ENCODE peak calls at places on chromosomes 5 and 9, in eight cellular contexts. N is PC-3; Q is stimulated activated CD8-positive, alpha-beta memory T cell treated with anti-CD3 and anti-CD28 coated beads, Interleukin-2, amount 100 ng/mL, for 48 hours; B is amygdala; J is T follicular helper cell; M is non-pigmented ciliary epithelial cell; U is Kasumi-1; P is T-cell. T is an unnamed sample.

GRCh38 chr5:10111575-10111974 is 138.1 kb downstream of the ATPSCKMT start:
- DNase-seq in N (peak), Q (no peak), B (no peak), J (no peak), M (peak), U (peak), P (no peak), T (peak)

GRCh38 chr9:97412628-97413382 is 909 bp downstream of the TDRD7 start:
- DNase-seq in N (peak), Q (no peak), B (no peak), J (no peak), M (no peak), U (peak), P (no peak), T (peak)

GRCh38 chr5:144549580-144549979 is 378.9 kb downstream of the KCTD16 start:
- DNase-seq in N (no peak), Q (no peak), B (no peak), J (no peak), M (peak), U (no peak), P (no peak), T (no peak)

GRCh38 chr9:106960238-106960637 is 97.3 kb downstream of the ZNF462 start:
- DNase-seq in N (no peak), Q (no peak), B (no peak), J (no peak), M (no peak), U (no peak), P (no peak), T (no peak)

GRCh38 chr5:169052207-169052606 is 248.7 kb downstream of the SLIT3 start:
- DNase-seq in N (peak), Q (no peak), B (no peak), J (no peak), M (no peak), U (no peak), P (no peak), T (no peak)

GRCh38 chr5:1240496-1241260 is 15.5 kb downstream of the SLC6A18 start:
- DNase-seq in N (no peak), Q (no peak), B (no peak), J (no peak), M (no peak), U (no peak), P (no peak), T (no peak)

GRCh38 chr9:23314247-23314646 is 511.8 kb downstream of the ELAVL2 start:
- DNase-seq in N (no peak), Q (no peak), B (no peak), J (no peak), M (no peak), U (no peak), P (no peak), T (no peak)

GRCh38 chr9:79129865-79130480 is 441.8 kb upstream of the TLE4 start:
- DNase-seq in N (peak), Q (peak), B (peak), J (no peak), M (no peak), U (peak), P (no peak), T (peak)

GRCh38 chr9:136316896-136317676 is 10.3 kb upstream of the GPSM1 start:
- DNase-seq in N (no peak), Q (no peak), B (no peak), J (no peak), M (no peak), U (no peak), P (no peak), T (no peak)

GRCh38 chr5:41191249-41191648 is 22.1 kb downstream of the C6 start:
- DNase-seq in N (peak), Q (no peak), B (no peak), J (no peak), M (no peak), U (no peak), P (no peak), T (no peak)

GRCh38 chr5:170070556-170071412 is 34.9 kb upstream of the FOXI1 start:
- DNase-seq in N (peak), Q (peak), B (peak), J (no peak), M (no peak), U (peak), P (no peak), T (no peak)

GRCh38 chr5:179967489-179967888 is 59.8 kb upstream of the TBC1D9B start:
- DNase-seq in N (no peak), Q (no peak), B (no peak), J (no peak), M (no peak), U (no peak), P (no peak), T (no peak)

GRCh38 chr9:30065888-30066287 is 2318.6 kb upstream of the ACO1 start:
- DNase-seq in N (peak), Q (no peak), B (no peak), J (no peak), M (no peak), U (no peak), P (no peak), T (no peak)

GRCh38 chr5:54909911-54910870 is 75.2 kb downstream of the ESM1 start:
- DNase-seq in N (no peak), Q (no peak), B (no peak), J (no peak), M (no peak), U (no peak), P (no peak), T (no peak)

GRCh38 chr9:81841326-81841725 is 86.9 kb upstream of the SPATA31D4 start:
- DNase-seq in N (no peak), Q (no peak), B (no peak), J (no peak), M (no peak), U (no peak), P (no peak), T (no peak)

GRCh38 chr9:127958728-127959127 is 21.1 kb upstream of the DPM2 start:
- DNase-seq in N (no peak), Q (no peak), B (no peak), J (no peak), M (no peak), U (no peak), P (no peak), T (no peak)

GRCh38 chr5:31845351-31845750 is 206.4 kb downstream of the PDZD2 start:
- DNase-seq in N (no peak), Q (no peak), B (no peak), J (no peak), M (peak), U (no peak), P (no peak), T (no peak)

GRCh38 chr5:151002681-151003502 is 17.5 kb upstream of the GPX3 start:
- DNase-seq in N (no peak), Q (no peak), B (no peak), J (no peak), M (no peak), U (no peak), P (no peak), T (no peak)

GRCh38 chr9:71681104-71681707 is 87.1 kb downstream of the CEMIP2 start:
- DNase-seq in N (no peak), Q (no peak), B (no peak), J (no peak), M (no peak), U (no peak), P (no peak), T (no peak)

GRCh38 chr5:36079200-36079761 is 12.6 kb upstream of the UGT3A2 start:
- DNase-seq in N (peak), Q (no peak), B (peak), J (no peak), M (peak), U (peak), P (peak), T (peak)

GRCh38 chr9:132546148-132547051 is 36.0 kb upstream of the BARHL1 start:
- DNase-seq in N (no peak), Q (no peak), B (no peak), J (no peak), M (no peak), U (peak), P (no peak), T (no peak)